ENCODE peak calls at places on chromosomes 13 and 19, in five cellular contexts. I, S, R, O and Z are unnamed samples.

GRCh38 chr13:37058801-37059135 is 720 bp downstream of the SUPT20H start:
- DNase-seq in I (no peak), S (no peak), R (no peak), O (peak), Z (no peak)

GRCh38 chr19:34179066-34179465 is 6.8 kb downstream of the LSM14A start:
- DNase-seq in I (no peak), S (no peak), R (no peak), O (no peak), Z (no peak)

GRCh38 chr13:78586706-78587105 is 16.6 kb downstream of the POU4F1 start:
- DNase-seq in I (peak), S (peak), R (no peak), O (no peak), Z (no peak)

GRCh38 chr13:36673838-36674326 is at the start of gene SERTM1:
- DNase-seq in I (peak), S (peak), R (peak), O (no peak), Z (no peak)

GRCh38 chr19:43595999-43596841 is at the start of the genes IRGQ and ZNF576:
- DNase-seq in I (peak), S (peak), R (peak), O (peak), Z (peak)

GRCh38 chr19:47521473-47522180 is 6.8 kb upstream of the NAPA start:
- DNase-seq in I (no peak), S (no peak), R (no peak), O (no peak), Z (no peak)

GRCh38 chr19:47093841-47094240 is 19.7 kb downstream of the ZC3H4 start:
- DNase-seq in I (no peak), S (no peak), R (no peak), O (no peak), Z (no peak)

GRCh38 chr19:34645551-34645950 is 31.4 kb downstream of the SCGB2B2 start:
- DNase-seq in I (no peak), S (no peak), R (no peak), O (no peak), Z (peak)

GRCh38 chr13:94209110-94209509 is 270.4 kb downstream of the DCT start:
- DNase-seq in I (no peak), S (no peak), R (no peak), O (no peak), Z (peak)

GRCh38 chr19:44581288-44581687 is 32.1 kb upstream of the IGSF23 start:
- DNase-seq in I (no peak), S (no peak), R (no peak), O (no peak), Z (no peak)

GRCh38 chr19:9917322-9917721 is 19.0 kb downstream of the OLFM2 start:
- DNase-seq in I (no peak), S (no peak), R (no peak), O (peak), Z (peak)